ENCODE peak calls at places on chromosomes 11 and 22, in eight cellular contexts. One of them, this sample, is unnamed.
A peak's percentile ranks its signal among the peaks of the same experiment; 100 is the strongest.

GRCh38 chr11:73195191-73196007 is 22.7 kb upstream of the P2RY2 start:
- DNase-seq in choroid plexus epithelial cell: no peak
- DNase-seq in kidney epithelial cell: no peak
- DNase-seq in left lung: peak; percentile 21
- DNase-seq in neural crest cell: no peak
- DNase-seq in endodermal cell: no peak
- DNase-seq in CD4-positive, alpha-beta T cell: no peak
- DNase-seq in fibroblast of mammary gland: no peak
- DNase-seq in this sample: no peak

GRCh38 chr11:112318193-112318592 is 57.5 kb upstream of the PLET1 start:
- DNase-seq in fibroblast of mammary gland: peak; percentile 94
- DNase-seq in kidney epithelial cell: no peak
- DNase-seq in left lung: no peak
- DNase-seq in neural crest cell: no peak
- DNase-seq in CD4-positive, alpha-beta T cell: no peak
- DNase-seq in choroid plexus epithelial cell: peak; percentile 97
- DNase-seq in endodermal cell: no peak
- DNase-seq in this sample: peak; percentile 92

GRCh38 chr22:46825145-46825544 is 62.7 kb downstream of the TBC1D22A start:
- DNase-seq in neural crest cell: no peak
- DNase-seq in fibroblast of mammary gland: no peak
- DNase-seq in CD4-positive, alpha-beta T cell: no peak
- DNase-seq in kidney epithelial cell: no peak
- DNase-seq in choroid plexus epithelial cell: no peak
- DNase-seq in endodermal cell: peak; percentile 5
- DNase-seq in left lung: no peak
- DNase-seq in this sample: no peak

GRCh38 chr11:5297671-5298070 is 4.1 kb downstream of the OR51B4 start:
- DNase-seq in endodermal cell: no peak
- DNase-seq in choroid plexus epithelial cell: no peak
- DNase-seq in left lung: no peak
- DNase-seq in fibroblast of mammary gland: no peak
- DNase-seq in neural crest cell: no peak
- DNase-seq in CD4-positive, alpha-beta T cell: no peak
- DNase-seq in kidney epithelial cell: no peak
- DNase-seq in this sample: no peak

GRCh38 chr11:30100514-30100913 is 83.7 kb upstream of the KCNA4 start:
- DNase-seq in neural crest cell: no peak
- DNase-seq in kidney epithelial cell: no peak
- DNase-seq in CD4-positive, alpha-beta T cell: no peak
- DNase-seq in endodermal cell: no peak
- DNase-seq in fibroblast of mammary gland: no peak
- DNase-seq in left lung: no peak
- DNase-seq in choroid plexus epithelial cell: no peak
- DNase-seq in this sample: no peak

GRCh38 chr11:126303623-126304456 is at the start of gene DCPS:
- DNase-seq in kidney epithelial cell: no peak
- DNase-seq in neural crest cell: peak; percentile 79
- DNase-seq in left lung: peak; percentile 92
- DNase-seq in CD4-positive, alpha-beta T cell: peak; percentile 71
- DNase-seq in fibroblast of mammary gland: peak; percentile 85
- DNase-seq in endodermal cell: peak; percentile 97
- DNase-seq in choroid plexus epithelial cell: peak; percentile 92
- DNase-seq in this sample: peak; percentile 90

GRCh38 chr11:35491231-35491871 is 34.1 kb downstream of the PAMR1 start:
- DNase-seq in fibroblast of mammary gland: peak; percentile 83
- DNase-seq in kidney epithelial cell: peak; percentile 53
- DNase-seq in choroid plexus epithelial cell: peak; percentile 93
- DNase-seq in CD4-positive, alpha-beta T cell: no peak
- DNase-seq in left lung: no peak
- DNase-seq in neural crest cell: no peak
- DNase-seq in endodermal cell: no peak
- DNase-seq in this sample: peak; percentile 77

GRCh38 chr11:123218451-123218850 is 23.4 kb upstream of the CLMP start:
- DNase-seq in endodermal cell: peak; percentile 66
- DNase-seq in CD4-positive, alpha-beta T cell: no peak
- DNase-seq in left lung: no peak
- DNase-seq in neural crest cell: no peak
- DNase-seq in fibroblast of mammary gland: no peak
- DNase-seq in kidney epithelial cell: no peak
- DNase-seq in choroid plexus epithelial cell: no peak
- DNase-seq in this sample: no peak

GRCh38 chr11:100232006-100232405 is 455.1 kb upstream of the ARHGAP42 start:
- DNase-seq in fibroblast of mammary gland: no peak
- DNase-seq in left lung: no peak
- DNase-seq in CD4-positive, alpha-beta T cell: no peak
- DNase-seq in choroid plexus epithelial cell: no peak
- DNase-seq in neural crest cell: no peak
- DNase-seq in kidney epithelial cell: peak; percentile 41
- DNase-seq in endodermal cell: no peak
- DNase-seq in this sample: no peak

GRCh38 chr11:8907116-8907515 is 3.9 kb upstream of the AKIP1 start:
- DNase-seq in fibroblast of mammary gland: no peak
- DNase-seq in neural crest cell: no peak
- DNase-seq in choroid plexus epithelial cell: no peak
- DNase-seq in kidney epithelial cell: no peak
- DNase-seq in CD4-positive, alpha-beta T cell: no peak
- DNase-seq in endodermal cell: no peak
- DNase-seq in left lung: no peak
- DNase-seq in this sample: no peak

GRCh38 chr11:7871056-7871455 is 60.0 kb downstream of the OR10A6 start:
- DNase-seq in CD4-positive, alpha-beta T cell: no peak
- DNase-seq in endodermal cell: no peak
- DNase-seq in neural crest cell: no peak
- DNase-seq in kidney epithelial cell: no peak
- DNase-seq in fibroblast of mammary gland: peak; percentile 47
- DNase-seq in choroid plexus epithelial cell: peak; percentile 51
- DNase-seq in left lung: no peak
- DNase-seq in this sample: peak; percentile 14

GRCh38 chr11:132126973-132127900 is 756.8 kb downstream of the NTM start:
- DNase-seq in fibroblast of mammary gland: peak; percentile 90
- DNase-seq in neural crest cell: peak; percentile 19
- DNase-seq in CD4-positive, alpha-beta T cell: no peak
- DNase-seq in left lung: no peak
- DNase-seq in endodermal cell: peak; percentile 78
- DNase-seq in choroid plexus epithelial cell: peak; percentile 95
- DNase-seq in kidney epithelial cell: no peak
- DNase-seq in this sample: peak; percentile 75

GRCh38 chr11:126348806-126349582 is 6.5 kb upstream of the ST3GAL4 start:
- DNase-seq in choroid plexus epithelial cell: peak; percentile 60
- DNase-seq in left lung: no peak
- DNase-seq in CD4-positive, alpha-beta T cell: no peak
- DNase-seq in fibroblast of mammary gland: peak; percentile 74
- DNase-seq in endodermal cell: no peak
- DNase-seq in kidney epithelial cell: no peak
- DNase-seq in neural crest cell: no peak
- DNase-seq in this sample: no peak

GRCh38 chr11:67649634-67650540 is 643 bp downstream of the ACY3 start:
- DNase-seq in fibroblast of mammary gland: no peak
- DNase-seq in endodermal cell: peak; percentile 47
- DNase-seq in left lung: no peak
- DNase-seq in kidney epithelial cell: no peak
- DNase-seq in CD4-positive, alpha-beta T cell: no peak
- DNase-seq in choroid plexus epithelial cell: no peak
- DNase-seq in neural crest cell: no peak
- DNase-seq in this sample: no peak

GRCh38 chr22:40193429-40194421 is 16.0 kb downstream of the TNRC6B start:
- DNase-seq in kidney epithelial cell: no peak
- DNase-seq in fibroblast of mammary gland: peak; percentile 63
- DNase-seq in CD4-positive, alpha-beta T cell: no peak
- DNase-seq in neural crest cell: no peak
- DNase-seq in choroid plexus epithelial cell: peak; percentile 70
- DNase-seq in left lung: no peak
- DNase-seq in endodermal cell: peak; percentile 81
- DNase-seq in this sample: peak; percentile 56

GRCh38 chr11:81886406-81887075 is 847.1 kb downstream of the FAM181B start:
- DNase-seq in left lung: no peak
- DNase-seq in choroid plexus epithelial cell: no peak
- DNase-seq in kidney epithelial cell: no peak
- DNase-seq in endodermal cell: no peak
- DNase-seq in CD4-positive, alpha-beta T cell: no peak
- DNase-seq in neural crest cell: no peak
- DNase-seq in fibroblast of mammary gland: no peak
- DNase-seq in this sample: no peak

GRCh38 chr11:104594228-104594958 is 303.9 kb downstream of the CASP12 start:
- DNase-seq in endodermal cell: no peak
- DNase-seq in choroid plexus epithelial cell: peak; percentile 45
- DNase-seq in CD4-positive, alpha-beta T cell: no peak
- DNase-seq in left lung: no peak
- DNase-seq in kidney epithelial cell: no peak
- DNase-seq in neural crest cell: no peak
- DNase-seq in fibroblast of mammary gland: peak; percentile 44
- DNase-seq in this sample: no peak

GRCh38 chr11:111019931-111020381 is 225.6 kb upstream of the POU2AF2 start:
- DNase-seq in choroid plexus epithelial cell: peak; percentile 59
- DNase-seq in endodermal cell: no peak
- DNase-seq in CD4-positive, alpha-beta T cell: no peak
- DNase-seq in fibroblast of mammary gland: peak; percentile 28
- DNase-seq in left lung: no peak
- DNase-seq in neural crest cell: no peak
- DNase-seq in kidney epithelial cell: no peak
- DNase-seq in this sample: peak; percentile 46

GRCh38 chr11:44950036-44950624 is 553 bp downstream of the TP53I11 start:
- DNase-seq in kidney epithelial cell: no peak
- DNase-seq in CD4-positive, alpha-beta T cell: no peak
- DNase-seq in left lung: peak; percentile 55
- DNase-seq in choroid plexus epithelial cell: peak; percentile 21
- DNase-seq in neural crest cell: peak; percentile 63
- DNase-seq in endodermal cell: peak; percentile 85
- DNase-seq in fibroblast of mammary gland: no peak
- DNase-seq in this sample: peak; percentile 16

GRCh38 chr11:119015054-119015611 is 3.0 kb downstream of the RPS25 start:
- DNase-seq in fibroblast of mammary gland: no peak
- DNase-seq in left lung: no peak
- DNase-seq in neural crest cell: no peak
- DNase-seq in kidney epithelial cell: no peak
- DNase-seq in choroid plexus epithelial cell: no peak
- DNase-seq in CD4-positive, alpha-beta T cell: no peak
- DNase-seq in endodermal cell: peak; percentile 48
- DNase-seq in this sample: no peak

GRCh38 chr22:45743687-45744086 is 72.1 kb downstream of the ATXN10 start:
- DNase-seq in CD4-positive, alpha-beta T cell: no peak
- DNase-seq in left lung: no peak
- DNase-seq in kidney epithelial cell: no peak
- DNase-seq in neural crest cell: no peak
- DNase-seq in fibroblast of mammary gland: no peak
- DNase-seq in choroid plexus epithelial cell: no peak
- DNase-seq in endodermal cell: no peak
- DNase-seq in this sample: no peak

GRCh38 chr22:48517039-48518030 is 1310.3 kb downstream of the BRD1 start:
- DNase-seq in neural crest cell: peak; percentile 68
- DNase-seq in left lung: no peak
- DNase-seq in kidney epithelial cell: no peak
- DNase-seq in endodermal cell: peak; percentile 69
- DNase-seq in fibroblast of mammary gland: no peak
- DNase-seq in choroid plexus epithelial cell: no peak
- DNase-seq in CD4-positive, alpha-beta T cell: no peak
- DNase-seq in this sample: no peak
- TF ChIP-seq CTCF in neural crest cell: no peak
- TF ChIP-seq CTCF in left lung: no peak
- TF ChIP-seq CTCF in kidney epithelial cell: no peak
- TF ChIP-seq CTCF in endodermal cell: peak; percentile 58
- TF ChIP-seq CTCF in fibroblast of mammary gland: no peak
- TF ChIP-seq CTCF in choroid plexus epithelial cell: no peak
- TF ChIP-seq CTCF in CD4-positive, alpha-beta T cell: no peak
- TF ChIP-seq CTCF in this sample: no peak

GRCh38 chr22:27580311-27580897 is 221.2 kb downstream of the MN1 start:
- DNase-seq in endodermal cell: no peak
- DNase-seq in CD4-positive, alpha-beta T cell: no peak
- DNase-seq in choroid plexus epithelial cell: no peak
- DNase-seq in left lung: no peak
- DNase-seq in neural crest cell: no peak
- DNase-seq in fibroblast of mammary gland: peak; percentile 6
- DNase-seq in kidney epithelial cell: no peak
- DNase-seq in this sample: no peak
- TF ChIP-seq CTCF in endodermal cell: no peak
- TF ChIP-seq CTCF in CD4-positive, alpha-beta T cell: no peak
- TF ChIP-seq CTCF in choroid plexus epithelial cell: no peak
- TF ChIP-seq CTCF in left lung: no peak
- TF ChIP-seq CTCF in neural crest cell: no peak
- TF ChIP-seq CTCF in fibroblast of mammary gland: no peak
- TF ChIP-seq CTCF in kidney epithelial cell: no peak
- TF ChIP-seq CTCF in this sample: no peak

GRCh38 chr22:48858121-48858520 is 969.6 kb downstream of the BRD1 start:
- DNase-seq in choroid plexus epithelial cell: no peak
- DNase-seq in CD4-positive, alpha-beta T cell: no peak
- DNase-seq in endodermal cell: no peak
- DNase-seq in kidney epithelial cell: no peak
- DNase-seq in fibroblast of mammary gland: no peak
- DNase-seq in neural crest cell: no peak
- DNase-seq in left lung: no peak
- DNase-seq in this sample: no peak

GRCh38 chr22:48857202-48857805 is 970.4 kb downstream of the BRD1 start:
- DNase-seq in CD4-positive, alpha-beta T cell: no peak
- DNase-seq in fibroblast of mammary gland: no peak
- DNase-seq in choroid plexus epithelial cell: no peak
- DNase-seq in left lung: no peak
- DNase-seq in kidney epithelial cell: no peak
- DNase-seq in neural crest cell: no peak
- DNase-seq in endodermal cell: no peak
- DNase-seq in this sample: no peak

GRCh38 chr22:48860557-48860956 is 967.1 kb downstream of the BRD1 start:
- DNase-seq in kidney epithelial cell: no peak
- DNase-seq in choroid plexus epithelial cell: no peak
- DNase-seq in neural crest cell: no peak
- DNase-seq in left lung: no peak
- DNase-seq in CD4-positive, alpha-beta T cell: no peak
- DNase-seq in fibroblast of mammary gland: no peak
- DNase-seq in endodermal cell: no peak
- DNase-seq in this sample: no peak

GRCh38 chr22:48856308-48856615 is 971.4 kb downstream of the BRD1 start:
- DNase-seq in left lung: no peak
- DNase-seq in neural crest cell: no peak
- DNase-seq in fibroblast of mammary gland: no peak
- DNase-seq in CD4-positive, alpha-beta T cell: no peak
- DNase-seq in choroid plexus epithelial cell: no peak
- DNase-seq in endodermal cell: no peak
- DNase-seq in kidney epithelial cell: no peak
- DNase-seq in this sample: no peak

GRCh38 chr22:48858856-48859255 is 968.8 kb downstream of the BRD1 start:
- DNase-seq in choroid plexus epithelial cell: no peak
- DNase-seq in fibroblast of mammary gland: no peak
- DNase-seq in endodermal cell: no peak
- DNase-seq in kidney epithelial cell: no peak
- DNase-seq in left lung: no peak
- DNase-seq in CD4-positive, alpha-beta T cell: no peak
- DNase-seq in neural crest cell: no peak
- DNase-seq in this sample: no peak
- TF ChIP-seq CTCF in choroid plexus epithelial cell: no peak
- TF ChIP-seq CTCF in fibroblast of mammary gland: no peak
- TF ChIP-seq CTCF in endodermal cell: no peak
- TF ChIP-seq CTCF in kidney epithelial cell: no peak
- TF ChIP-seq CTCF in left lung: no peak
- TF ChIP-seq CTCF in CD4-positive, alpha-beta T cell: no peak
- TF ChIP-seq CTCF in neural crest cell: no peak
- TF ChIP-seq CTCF in this sample: no peak

DNA sequence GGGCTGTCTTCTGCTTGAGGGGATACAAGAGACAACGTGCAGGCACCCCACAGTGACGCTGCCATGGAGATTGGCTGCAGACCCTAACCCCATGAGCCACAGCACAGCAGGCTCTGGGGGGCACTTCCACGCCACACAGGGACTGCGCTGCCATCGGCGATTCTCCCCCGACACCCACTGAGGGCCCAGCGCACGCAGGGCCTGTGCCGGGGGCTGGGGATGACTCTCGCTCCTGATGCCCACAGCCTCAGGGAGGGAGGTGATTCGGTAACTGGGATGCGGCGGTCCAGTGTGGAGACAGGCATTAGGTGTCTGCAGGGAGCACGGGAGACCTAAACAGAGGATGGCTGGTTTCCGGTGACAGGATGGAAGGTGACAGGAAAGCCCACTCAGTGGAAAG is 37.8 kb downstream of the EFCAB6 start:
- DNase-seq in fibroblast of mammary gland: no peak
- DNase-seq in endodermal cell: no peak
- DNase-seq in neural crest cell: no peak
- DNase-seq in CD4-positive, alpha-beta T cell: no peak
- DNase-seq in choroid plexus epithelial cell: no peak
- DNase-seq in kidney epithelial cell: no peak
- DNase-seq in left lung: no peak
- DNase-seq in this sample: no peak
- TF ChIP-seq CTCF in fibroblast of mammary gland: no peak
- TF ChIP-seq CTCF in endodermal cell: no peak
- TF ChIP-seq CTCF in neural crest cell: no peak
- TF ChIP-seq CTCF in CD4-positive, alpha-beta T cell: no peak
- TF ChIP-seq CTCF in choroid plexus epithelial cell: no peak
- TF ChIP-seq CTCF in kidney epithelial cell: no peak
- TF ChIP-seq CTCF in left lung: no peak
- TF ChIP-seq CTCF in this sample: no peak